ENCODE peak calls at places on chromosomes 6 and 20, in six cellular contexts. S is activated T-helper 1 cell treated with Interleukin-2 at 50 U/mL for 16 hours, J is NB4, W is iris pigment epithelial cell, B is upper lobe of right lung, Z is mucosa of gallbladder. G is an unnamed sample.

GRCh38 chr6:225121-225721 is 67.1 kb upstream of the DUSP22 start:
- DNase-seq in S (peak), J (peak), W (no peak), B (peak), Z (no peak), G (no peak)

GRCh38 chr6:51959744-51960383 is 127.5 kb downstream of the PKHD1 start:
- DNase-seq in S (no peak), J (peak), W (peak), B (peak), Z (peak), G (peak)

GRCh38 chr20:50992733-50993457 is 30.0 kb downstream of the KCNG1 start:
- DNase-seq in S (no peak), J (peak), W (peak), B (no peak), Z (peak), G (peak)

GRCh38 chr6:453152-453551 is 61.6 kb downstream of the IRF4 start:
- DNase-seq in S (no peak), J (no peak), W (no peak), B (peak), Z (peak), G (no peak)

GRCh38 chr6:83974409-83975050 is 59.0 kb upstream of the MRAP2 start:
- DNase-seq in S (no peak), J (no peak), W (no peak), B (no peak), Z (no peak), G (no peak)

GRCh38 chr6:150417899-150418824 is 49.4 kb downstream of the IYD start:
- DNase-seq in S (no peak), J (peak), W (peak), B (no peak), Z (peak), G (peak)

GRCh38 chr20:22795897-22796296 is 211.5 kb upstream of the FOXA2 start:
- DNase-seq in S (no peak), J (no peak), W (peak), B (no peak), Z (peak), G (no peak)

GRCh38 chr20:20207291-20207690 is 155.0 kb downstream of the CFAP61 start:
- DNase-seq in S (no peak), J (no peak), W (no peak), B (no peak), Z (no peak), G (no peak)

GRCh38 chr20:8722277-8722928 is 346.5 kb upstream of the PLCB4 start:
- DNase-seq in S (no peak), J (peak), W (peak), B (no peak), Z (peak), G (peak)

GRCh38 chr6:101397199-101397598 is 3.7 kb downstream of the GRIK2 start:
- DNase-seq in S (no peak), J (peak), W (peak), B (no peak), Z (no peak), G (no peak)

GRCh38 chr20:19692685-19693119 is 65.4 kb upstream of the RIN2 start:
- DNase-seq in S (peak), J (peak), W (peak), B (peak), Z (peak), G (no peak)

GRCh38 chr6:6003334-6004146 is 3.2 kb downstream of the NRN1 start:
- DNase-seq in S (no peak), J (peak), W (no peak), B (no peak), Z (no peak), G (peak)

GRCh38 chr20:34636648-34637047 is 40.2 kb downstream of the PIGU start:
- DNase-seq in S (no peak), J (no peak), W (peak), B (no peak), Z (no peak), G (peak)

GRCh38 chr6:6880745-6881437 is 226.9 kb upstream of the RREB1 start:
- DNase-seq in S (no peak), J (peak), W (no peak), B (no peak), Z (no peak), G (peak)

GRCh38 chr6:109460161-109460830 is 4.7 kb upstream of the MICAL1 start:
- DNase-seq in S (no peak), J (no peak), W (no peak), B (no peak), Z (no peak), G (no peak)

GRCh38 chr6:50353603-50354002 is 303.9 kb upstream of the DEFB112 start:
- DNase-seq in S (no peak), J (no peak), W (no peak), B (no peak), Z (no peak), G (no peak)

GRCh38 chr20:33177866-33178265 is 9.9 kb downstream of the BPIFA2 start:
- DNase-seq in S (no peak), J (no peak), W (no peak), B (no peak), Z (no peak), G (no peak)

GRCh38 chr20:54433653-54434052 is 41.7 kb upstream of the DOK5 start:
- DNase-seq in S (no peak), J (no peak), W (no peak), B (peak), Z (no peak), G (no peak)

GRCh38 chr6:44222987-44223470 is 366 bp upstream of the SLC29A1 start:
- DNase-seq in S (no peak), J (no peak), W (no peak), B (no peak), Z (no peak), G (no peak)

GRCh38 chr6:170049641-170050491 is 241.0 kb downstream of the DLL1 start:
- DNase-seq in S (no peak), J (peak), W (peak), B (peak), Z (peak), G (peak)

GRCh38 chr6:63272397-63272796 is 47.4 kb downstream of the LGSN start:
- DNase-seq in S (no peak), J (peak), W (peak), B (no peak), Z (no peak), G (no peak)

GRCh38 chr6:159929819-159930218 is 39.0 kb downstream of the MAS1 start:
- DNase-seq in S (peak), J (no peak), W (peak), B (no peak), Z (no peak), G (no peak)

GRCh38 chr20:43798591-43799149 is 71.9 kb upstream of the GTSF1L start:
- DNase-seq in S (no peak), J (no peak), W (no peak), B (no peak), Z (no peak), G (no peak)

GRCh38 chr20:1171461-1172093 is 13.2 kb downstream of the TMEM74B start:
- DNase-seq in S (no peak), J (peak), W (peak), B (no peak), Z (peak), G (no peak)

G was measured in MV-4-11.